ENCODE peak calls at places on chromosomes 7 and 10, in seven cellular contexts. One of them, this sample, is unnamed.

GRCh38 chr10:101453791-101454718 is 100.1 kb downstream of the BTRC start:
- DNase-seq in GM12878: no peak
- DNase-seq in B cell: no peak
- DNase-seq in IMR-90: peak; percentile 52
- DNase-seq in foreskin fibroblast: no peak
- DNase-seq in GM13976: no peak
- DNase-seq in BJ: peak; percentile 17
- DNase-seq in this sample: peak; percentile 9

GRCh38 chr7:54980521-54980920 is 38.3 kb upstream of the EGFR start:
- DNase-seq in GM12878: no peak
- DNase-seq in B cell: no peak
- DNase-seq in IMR-90: no peak
- DNase-seq in foreskin fibroblast: no peak
- DNase-seq in GM13976: no peak
- DNase-seq in BJ: no peak
- DNase-seq in this sample: no peak

GRCh38 chr7:38704041-38704547 is 72.9 kb upstream of the AMPH start:
- DNase-seq in GM12878: no peak
- DNase-seq in B cell: no peak
- DNase-seq in IMR-90: peak; percentile 18
- DNase-seq in foreskin fibroblast: no peak
- DNase-seq in GM13976: no peak
- DNase-seq in BJ: no peak
- DNase-seq in this sample: no peak

GRCh38 chr7:123867220-123867619 is 22.3 kb downstream of the HYAL4 start:
- DNase-seq in GM12878: no peak
- DNase-seq in B cell: no peak
- DNase-seq in IMR-90: peak; percentile 3
- DNase-seq in foreskin fibroblast: peak; percentile 16
- DNase-seq in GM13976: no peak
- DNase-seq in BJ: no peak
- DNase-seq in this sample: no peak

GRCh38 chr7:144547888-144548287 is 144.4 kb upstream of the NOBOX start:
- DNase-seq in GM12878: no peak
- DNase-seq in B cell: no peak
- DNase-seq in IMR-90: no peak
- DNase-seq in foreskin fibroblast: no peak
- DNase-seq in GM13976: no peak
- DNase-seq in BJ: no peak
- DNase-seq in this sample: no peak

GRCh38 chr10:4051408-4052151 is 266.6 kb upstream of the KLF6 start:
- DNase-seq in GM12878: no peak
- DNase-seq in B cell: no peak
- DNase-seq in IMR-90: no peak
- DNase-seq in foreskin fibroblast: no peak
- DNase-seq in GM13976: no peak
- DNase-seq in BJ: no peak
- DNase-seq in this sample: no peak

GRCh38 chr7:44062180-44062902 is 3.0 kb downstream of the PGAM2 start:
- DNase-seq in GM12878: no peak
- DNase-seq in B cell: peak; percentile 27
- DNase-seq in IMR-90: no peak
- DNase-seq in foreskin fibroblast: no peak
- DNase-seq in GM13976: no peak
- DNase-seq in BJ: no peak
- DNase-seq in this sample: no peak

GRCh38 chr7:123308552-123308951 is 108.8 kb upstream of the SLC13A1 start:
- DNase-seq in GM12878: no peak
- DNase-seq in B cell: no peak
- DNase-seq in IMR-90: no peak
- DNase-seq in foreskin fibroblast: no peak
- DNase-seq in GM13976: no peak
- DNase-seq in BJ: no peak
- DNase-seq in this sample: no peak

GRCh38 chr7:149285581-149285975 is 23.6 kb downstream of the ZNF783 start:
- DNase-seq in GM12878: no peak
- DNase-seq in B cell: no peak
- DNase-seq in IMR-90: peak; percentile 11
- DNase-seq in foreskin fibroblast: peak; percentile 17
- DNase-seq in GM13976: no peak
- DNase-seq in BJ: no peak
- DNase-seq in this sample: no peak

GRCh38 chr10:78944658-78945333 is 124.0 kb upstream of the ZMIZ1 start:
- DNase-seq in GM12878: no peak
- DNase-seq in B cell: no peak
- DNase-seq in IMR-90: peak; percentile 98
- DNase-seq in foreskin fibroblast: peak; percentile 93
- DNase-seq in GM13976: no peak
- DNase-seq in BJ: peak; percentile 93
- DNase-seq in this sample: peak; percentile 94

GRCh38 chr10:93337309-93337721 is 144.8 kb downstream of the MYOF start:
- DNase-seq in GM12878: peak; percentile 21
- DNase-seq in B cell: no peak
- DNase-seq in IMR-90: no peak
- DNase-seq in foreskin fibroblast: no peak
- DNase-seq in GM13976: no peak
- DNase-seq in BJ: no peak
- DNase-seq in this sample: no peak

GRCh38 chr10:89047397-89047796 is 56.8 kb downstream of the FAS start:
- DNase-seq in GM12878: no peak
- DNase-seq in B cell: no peak
- DNase-seq in IMR-90: no peak
- DNase-seq in foreskin fibroblast: peak; percentile 25
- DNase-seq in GM13976: no peak
- DNase-seq in BJ: peak; percentile 6
- DNase-seq in this sample: peak; percentile 16

GRCh38 chr7:47941136-47941844 is 7.0 kb downstream of the PKD1L1 start:
- DNase-seq in GM12878: no peak
- DNase-seq in B cell: no peak
- DNase-seq in IMR-90: peak; percentile 71
- DNase-seq in foreskin fibroblast: peak; percentile 83
- DNase-seq in GM13976: no peak
- DNase-seq in BJ: peak; percentile 60
- DNase-seq in this sample: peak; percentile 79

GRCh38 chr10:77974396-77975074 is 48.0 kb upstream of the DLG5 start:
- DNase-seq in GM12878: no peak
- DNase-seq in B cell: no peak
- DNase-seq in IMR-90: peak; percentile 67
- DNase-seq in foreskin fibroblast: peak; percentile 18
- DNase-seq in GM13976: no peak
- DNase-seq in BJ: no peak
- DNase-seq in this sample: no peak

GRCh38 chr10:102090772-102091171 is 25.6 kb downstream of the HPS6 start:
- DNase-seq in GM12878: no peak
- DNase-seq in B cell: no peak
- DNase-seq in IMR-90: peak; percentile 56
- DNase-seq in foreskin fibroblast: no peak
- DNase-seq in GM13976: no peak
- DNase-seq in BJ: no peak
- DNase-seq in this sample: no peak

GRCh38 chr7:157674027-157674714 is 337.4 kb downstream of the DNAJB6 start:
- DNase-seq in GM12878: no peak
- DNase-seq in B cell: no peak
- DNase-seq in IMR-90: no peak
- DNase-seq in foreskin fibroblast: no peak
- DNase-seq in GM13976: no peak
- DNase-seq in BJ: no peak
- DNase-seq in this sample: no peak

GRCh38 chr7:25181537-25181936 is 46.7 kb downstream of the NPVF start:
- DNase-seq in GM12878: no peak
- DNase-seq in B cell: no peak
- DNase-seq in IMR-90: no peak
- DNase-seq in foreskin fibroblast: no peak
- DNase-seq in GM13976: no peak
- DNase-seq in BJ: no peak
- DNase-seq in this sample: no peak

GRCh38 chr7:33685488-33685887 is 219.9 kb upstream of the BMPER start:
- DNase-seq in GM12878: no peak
- DNase-seq in B cell: no peak
- DNase-seq in IMR-90: no peak
- DNase-seq in foreskin fibroblast: no peak
- DNase-seq in GM13976: no peak
- DNase-seq in BJ: no peak
- DNase-seq in this sample: no peak

GRCh38 chr10:19889279-19889678 is 73.0 kb downstream of the PLXDC2 start:
- DNase-seq in GM12878: no peak
- DNase-seq in B cell: no peak
- DNase-seq in IMR-90: no peak
- DNase-seq in foreskin fibroblast: no peak
- DNase-seq in GM13976: no peak
- DNase-seq in BJ: no peak
- DNase-seq in this sample: no peak

GRCh38 chr10:122553341-122553740 is 7.2 kb upstream of the DMBT1 start:
- DNase-seq in GM12878: no peak
- DNase-seq in B cell: no peak
- DNase-seq in IMR-90: no peak
- DNase-seq in foreskin fibroblast: no peak
- DNase-seq in GM13976: no peak
- DNase-seq in BJ: no peak
- DNase-seq in this sample: no peak

GRCh38 chr10:117449636-117450035 is 74.4 kb upstream of the PDZD8 start:
- DNase-seq in GM12878: no peak
- DNase-seq in B cell: no peak
- DNase-seq in IMR-90: no peak
- DNase-seq in foreskin fibroblast: no peak
- DNase-seq in GM13976: no peak
- DNase-seq in BJ: no peak
- DNase-seq in this sample: no peak
- TF ChIP-seq CTCF in GM12878: no peak
- TF ChIP-seq CTCF in B cell: no peak
- TF ChIP-seq CTCF in IMR-90: peak; percentile 30
- TF ChIP-seq CTCF in foreskin fibroblast: no peak
- TF ChIP-seq CTCF in GM13976: no peak
- TF ChIP-seq CTCF in BJ: no peak
- TF ChIP-seq CTCF in this sample: peak; percentile 52

GRCh38 chr10:48820699-48821098 is 118.9 kb downstream of the LRRC18 start:
- DNase-seq in GM12878: no peak
- DNase-seq in B cell: no peak
- DNase-seq in IMR-90: no peak
- DNase-seq in foreskin fibroblast: no peak
- DNase-seq in GM13976: no peak
- DNase-seq in BJ: no peak
- DNase-seq in this sample: no peak

GRCh38 chr10:48821111-48821510 is 118.5 kb downstream of the LRRC18 start:
- DNase-seq in GM12878: no peak
- DNase-seq in B cell: no peak
- DNase-seq in IMR-90: no peak
- DNase-seq in foreskin fibroblast: no peak
- DNase-seq in GM13976: no peak
- DNase-seq in BJ: no peak
- DNase-seq in this sample: no peak

GRCh38 chr10:48820231-48820630 is 119.4 kb downstream of the LRRC18 start:
- DNase-seq in GM12878: no peak
- DNase-seq in B cell: no peak
- DNase-seq in IMR-90: no peak
- DNase-seq in foreskin fibroblast: no peak
- DNase-seq in GM13976: no peak
- DNase-seq in BJ: no peak
- DNase-seq in this sample: no peak

GRCh38 chr10:48818861-48819490 is 120.7 kb downstream of the LRRC18 start:
- DNase-seq in GM12878: no peak
- DNase-seq in B cell: no peak
- DNase-seq in IMR-90: no peak
- DNase-seq in foreskin fibroblast: no peak
- DNase-seq in GM13976: no peak
- DNase-seq in BJ: no peak
- DNase-seq in this sample: no peak

GRCh38 chr10:48819806-48820205 is 119.8 kb downstream of the LRRC18 start:
- DNase-seq in GM12878: no peak
- DNase-seq in B cell: no peak
- DNase-seq in IMR-90: no peak
- DNase-seq in foreskin fibroblast: no peak
- DNase-seq in GM13976: no peak
- DNase-seq in BJ: no peak
- DNase-seq in this sample: no peak
- TF ChIP-seq CTCF in GM12878: no peak
- TF ChIP-seq CTCF in B cell: no peak
- TF ChIP-seq CTCF in IMR-90: no peak
- TF ChIP-seq CTCF in foreskin fibroblast: no peak
- TF ChIP-seq CTCF in GM13976: no peak
- TF ChIP-seq CTCF in BJ: no peak
- TF ChIP-seq CTCF in this sample: no peak

DNA sequence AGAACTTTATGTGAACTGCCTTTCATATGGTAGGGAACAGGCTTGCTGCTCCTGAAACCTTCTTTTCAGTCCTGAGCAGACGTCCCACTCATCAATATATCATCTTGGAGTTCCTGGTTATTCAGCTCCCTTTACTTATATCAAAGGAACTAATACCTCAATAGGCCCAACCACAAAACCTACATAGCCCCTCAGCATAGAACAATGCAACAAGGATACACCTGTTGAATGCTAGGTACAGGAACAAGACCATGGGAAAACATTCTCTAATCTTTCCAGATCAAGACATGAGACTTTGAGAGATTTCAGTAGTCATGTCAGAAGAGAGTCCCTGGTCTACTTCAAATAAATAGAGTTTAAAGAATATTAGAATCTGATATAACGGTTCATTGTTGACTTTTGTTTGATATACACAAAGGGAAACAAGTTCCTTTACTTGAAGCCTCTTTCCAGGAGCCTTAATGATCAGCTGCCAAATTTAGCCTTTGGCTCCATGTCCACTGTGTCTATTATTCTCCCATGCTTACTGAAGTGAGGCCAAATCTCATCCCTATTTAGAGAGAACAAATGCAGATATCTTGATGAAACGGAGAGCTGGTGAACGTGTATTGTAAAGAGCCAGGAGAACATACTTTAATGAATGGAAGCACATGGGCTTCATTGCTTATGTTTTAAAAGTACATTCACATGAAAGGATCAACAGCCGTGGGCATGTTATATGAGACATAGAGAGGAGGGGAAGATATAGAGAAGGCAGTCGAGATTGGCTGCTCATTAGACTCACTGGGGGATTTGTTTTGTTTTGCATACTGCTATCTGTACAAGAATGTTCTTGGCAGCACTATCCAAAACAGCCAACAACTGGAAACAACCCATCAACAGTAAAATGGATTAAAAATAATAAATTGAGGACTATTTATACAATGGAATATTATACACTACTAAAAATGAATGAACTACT is 9.5 kb downstream of the RHOBTB1 start:
- DNase-seq in GM12878: no peak
- DNase-seq in B cell: no peak
- DNase-seq in IMR-90: no peak
- DNase-seq in foreskin fibroblast: no peak
- DNase-seq in GM13976: no peak
- DNase-seq in BJ: no peak
- DNase-seq in this sample: no peak
- TF ChIP-seq CTCF in GM12878: no peak
- TF ChIP-seq CTCF in B cell: no peak
- TF ChIP-seq CTCF in IMR-90: no peak
- TF ChIP-seq CTCF in foreskin fibroblast: no peak
- TF ChIP-seq CTCF in GM13976: no peak
- TF ChIP-seq CTCF in BJ: no peak
- TF ChIP-seq CTCF in this sample: no peak

DNA sequence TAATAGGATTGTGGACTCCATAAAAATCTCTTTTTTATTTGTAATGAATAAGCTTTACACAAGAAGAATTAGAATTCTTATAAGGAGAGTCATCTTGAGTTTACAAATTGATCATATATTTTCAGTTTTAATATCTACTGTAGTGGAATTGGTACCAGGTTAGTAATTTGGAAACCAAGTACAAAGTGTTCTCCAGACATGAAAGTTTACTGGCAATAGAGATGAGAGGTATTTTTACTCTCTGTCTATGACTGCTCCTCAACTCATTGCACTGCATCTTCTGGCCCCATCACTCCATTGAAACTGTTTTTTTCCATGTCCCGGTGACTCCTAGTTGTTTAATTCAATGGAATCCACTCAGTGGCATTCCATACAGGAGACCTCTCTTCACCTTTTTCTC is 164.5 kb upstream of the SMIM30 start:
- DNase-seq in GM12878: no peak
- DNase-seq in B cell: no peak
- DNase-seq in IMR-90: no peak
- DNase-seq in foreskin fibroblast: no peak
- DNase-seq in GM13976: no peak
- DNase-seq in BJ: no peak
- DNase-seq in this sample: no peak
- TF ChIP-seq CTCF in GM12878: no peak
- TF ChIP-seq CTCF in B cell: no peak
- TF ChIP-seq CTCF in IMR-90: no peak
- TF ChIP-seq CTCF in foreskin fibroblast: no peak
- TF ChIP-seq CTCF in GM13976: no peak
- TF ChIP-seq CTCF in BJ: no peak
- TF ChIP-seq CTCF in this sample: no peak